ENCODE peak calls at places on chromosome 1, in nine cellular contexts. One of them, this sample, is unnamed.
A peak's percentile ranks its signal among the peaks of the same experiment; 100 is the strongest.

GRCh38 chr1:115727706-115728249 is 40.7 kb downstream of the CASQ2 start:
- DNase-seq in ELR: peak; percentile 62
- DNase-seq in G401: no peak
- DNase-seq in fibroblast of gingiva: peak; percentile 85
- DNase-seq in A549: no peak
- DNase-seq in Calu3: peak; percentile 50
- DNase-seq in H4: peak; percentile 71
- DNase-seq in CD8-positive, alpha-beta memory T cell: no peak
- DNase-seq in transverse colon: peak; percentile 53
- DNase-seq in this sample: peak; percentile 92

GRCh38 chr1:68770817-68771216 is 273.9 kb upstream of the DEPDC1 start:
- DNase-seq in ELR: no peak
- DNase-seq in G401: no peak
- DNase-seq in fibroblast of gingiva: no peak
- DNase-seq in A549: no peak
- DNase-seq in Calu3: no peak
- DNase-seq in H4: no peak
- DNase-seq in CD8-positive, alpha-beta memory T cell: no peak
- DNase-seq in transverse colon: no peak
- DNase-seq in this sample: no peak

GRCh38 chr1:55580845-55581332 is 365.7 kb upstream of the USP24 start:
- DNase-seq in ELR: peak; percentile 87
- DNase-seq in G401: no peak
- DNase-seq in fibroblast of gingiva: peak; percentile 95
- DNase-seq in A549: no peak
- DNase-seq in Calu3: no peak
- DNase-seq in H4: no peak
- DNase-seq in CD8-positive, alpha-beta memory T cell: no peak
- DNase-seq in transverse colon: no peak
- DNase-seq in this sample: peak; percentile 79

GRCh38 chr1:106651028-106651752 is 405.3 kb upstream of the PRMT6 start:
- DNase-seq in ELR: no peak
- DNase-seq in G401: peak; percentile 19
- DNase-seq in fibroblast of gingiva: no peak
- DNase-seq in A549: no peak
- DNase-seq in Calu3: no peak
- DNase-seq in H4: no peak
- DNase-seq in CD8-positive, alpha-beta memory T cell: no peak
- DNase-seq in transverse colon: no peak
- DNase-seq in this sample: no peak

GRCh38 chr1:10899490-10900264 is 103.2 kb upstream of the CASZ1 start:
- DNase-seq in ELR: no peak
- DNase-seq in G401: no peak
- DNase-seq in fibroblast of gingiva: no peak
- DNase-seq in A549: no peak
- DNase-seq in Calu3: no peak
- DNase-seq in H4: peak; percentile 36
- DNase-seq in CD8-positive, alpha-beta memory T cell: no peak
- DNase-seq in transverse colon: no peak
- DNase-seq in this sample: no peak

GRCh38 chr1:62962014-62962793 is 178.3 kb downstream of the ATG4C start:
- DNase-seq in ELR: no peak
- DNase-seq in G401: no peak
- DNase-seq in fibroblast of gingiva: no peak
- DNase-seq in A549: no peak
- DNase-seq in Calu3: no peak
- DNase-seq in H4: no peak
- DNase-seq in CD8-positive, alpha-beta memory T cell: no peak
- DNase-seq in transverse colon: no peak
- DNase-seq in this sample: no peak

GRCh38 chr1:226975259-226975908 is 35.3 kb downstream of the COQ8A start:
- DNase-seq in ELR: no peak
- DNase-seq in G401: peak; percentile 57
- DNase-seq in fibroblast of gingiva: no peak
- DNase-seq in A549: no peak
- DNase-seq in Calu3: no peak
- DNase-seq in H4: no peak
- DNase-seq in CD8-positive, alpha-beta memory T cell: no peak
- DNase-seq in transverse colon: no peak
- DNase-seq in this sample: no peak

GRCh38 chr1:187909382-187909781 is 1080.6 kb downstream of the PLA2G4A start:
- DNase-seq in ELR: no peak
- DNase-seq in G401: no peak
- DNase-seq in fibroblast of gingiva: no peak
- DNase-seq in A549: no peak
- DNase-seq in Calu3: peak; percentile 18
- DNase-seq in H4: no peak
- DNase-seq in CD8-positive, alpha-beta memory T cell: no peak
- DNase-seq in transverse colon: no peak
- DNase-seq in this sample: peak; percentile 4

GRCh38 chr1:98546319-98546718 is 115.2 kb upstream of the SNX7 start:
- DNase-seq in ELR: no peak
- DNase-seq in G401: no peak
- DNase-seq in fibroblast of gingiva: no peak
- DNase-seq in A549: no peak
- DNase-seq in Calu3: no peak
- DNase-seq in H4: no peak
- DNase-seq in CD8-positive, alpha-beta memory T cell: no peak
- DNase-seq in transverse colon: no peak
- DNase-seq in this sample: no peak

GRCh38 chr1:17097787-17098186 is 21.5 kb downstream of the PADI2 start:
- DNase-seq in ELR: no peak
- DNase-seq in G401: no peak
- DNase-seq in fibroblast of gingiva: no peak
- DNase-seq in A549: no peak
- DNase-seq in Calu3: peak; percentile 23
- DNase-seq in H4: no peak
- DNase-seq in CD8-positive, alpha-beta memory T cell: no peak
- DNase-seq in transverse colon: no peak
- DNase-seq in this sample: no peak

GRCh38 chr1:121443131-121443530 is 258.4 kb downstream of the SRGAP2C start:
- DNase-seq in ELR: peak; percentile 68
- DNase-seq in G401: no peak
- DNase-seq in fibroblast of gingiva: no peak
- DNase-seq in A549: no peak
- DNase-seq in Calu3: no peak
- DNase-seq in H4: peak; percentile 33
- DNase-seq in CD8-positive, alpha-beta memory T cell: no peak
- DNase-seq in transverse colon: no peak
- DNase-seq in this sample: peak; percentile 20

GRCh38 chr1:209723761-209724693 is 19.4 kb downstream of the HSD11B1 start:
- DNase-seq in ELR: no peak
- DNase-seq in G401: no peak
- DNase-seq in fibroblast of gingiva: no peak
- DNase-seq in A549: no peak
- DNase-seq in Calu3: no peak
- DNase-seq in H4: no peak
- DNase-seq in CD8-positive, alpha-beta memory T cell: no peak
- DNase-seq in transverse colon: no peak
- DNase-seq in this sample: no peak

GRCh38 chr1:59062743-59063142 is 234.2 kb upstream of the FGGY start:
- DNase-seq in ELR: peak; percentile 77
- DNase-seq in G401: no peak
- DNase-seq in fibroblast of gingiva: peak; percentile 44
- DNase-seq in A549: no peak
- DNase-seq in Calu3: no peak
- DNase-seq in H4: no peak
- DNase-seq in CD8-positive, alpha-beta memory T cell: no peak
- DNase-seq in transverse colon: peak; percentile 26
- DNase-seq in this sample: peak; percentile 40

GRCh38 chr1:106785136-106785535 is 271.3 kb upstream of the PRMT6 start:
- DNase-seq in ELR: no peak
- DNase-seq in G401: no peak
- DNase-seq in fibroblast of gingiva: no peak
- DNase-seq in A549: no peak
- DNase-seq in Calu3: no peak
- DNase-seq in H4: no peak
- DNase-seq in CD8-positive, alpha-beta memory T cell: no peak
- DNase-seq in transverse colon: no peak
- DNase-seq in this sample: no peak

GRCh38 chr1:42146916-42147320 is 6.3 kb upstream of the GUCA2B start:
- DNase-seq in ELR: peak; percentile 70
- DNase-seq in G401: peak; percentile 74
- DNase-seq in fibroblast of gingiva: peak; percentile 23
- DNase-seq in A549: peak; percentile 71
- DNase-seq in Calu3: peak; percentile 91
- DNase-seq in H4: peak; percentile 59
- DNase-seq in CD8-positive, alpha-beta memory T cell: peak; percentile 57
- DNase-seq in transverse colon: peak; percentile 91
- DNase-seq in this sample: peak; percentile 66

GRCh38 chr1:93600663-93601062 is 81.0 kb downstream of the BCAR3 start:
- DNase-seq in ELR: no peak
- DNase-seq in G401: no peak
- DNase-seq in fibroblast of gingiva: no peak
- DNase-seq in A549: no peak
- DNase-seq in Calu3: no peak
- DNase-seq in H4: no peak
- DNase-seq in CD8-positive, alpha-beta memory T cell: no peak
- DNase-seq in transverse colon: no peak
- DNase-seq in this sample: no peak